ENCODE peak calls at places on chromosomes 4 and X, in nine cellular contexts. One of them, this sample, is unnamed.

GRCh38 chr4:117700111-117700892 is 334.0 kb upstream of the NDST3 start:
- DNase-seq in naive thymus-derived CD8-positive, alpha-beta T cell: no peak
- DNase-seq in GM04503: no peak
- DNase-seq in neural crest cell: no peak
- DNase-seq in natural killer cell: no peak
- DNase-seq in stimulated activated CD4-positive, alpha-beta T cell treated with anti-CD3 and anti-CD28 coated beads, Interleukin-4, amount 100 ng/mL, for 24 hours: no peak
- DNase-seq in cardiac fibroblast: no peak
- DNase-seq in cardiac septum: no peak
- DNase-seq in H54: no peak
- DNase-seq in this sample: no peak

GRCh38 chr4:119130365-119131065 is 5.1 kb upstream of the MYOZ2 start:
- DNase-seq in H54: no peak
- DNase-seq in neural crest cell: no peak
- DNase-seq in stimulated activated CD4-positive, alpha-beta T cell treated with anti-CD3 and anti-CD28 coated beads, Interleukin-4, amount 100 ng/mL, for 24 hours: no peak
- DNase-seq in natural killer cell: no peak
- DNase-seq in cardiac septum: no peak
- DNase-seq in GM04503: no peak
- DNase-seq in cardiac fibroblast: peak
- DNase-seq in naive thymus-derived CD8-positive, alpha-beta T cell: no peak
- DNase-seq in this sample: no peak

GRCh38 chrX:150012647-150013046 is 74.4 kb upstream of the EOLA2 start:
- DNase-seq in GM04503: no peak
- DNase-seq in H54: no peak
- DNase-seq in naive thymus-derived CD8-positive, alpha-beta T cell: no peak
- DNase-seq in stimulated activated CD4-positive, alpha-beta T cell treated with anti-CD3 and anti-CD28 coated beads, Interleukin-4, amount 100 ng/mL, for 24 hours: no peak
- DNase-seq in natural killer cell: no peak
- DNase-seq in cardiac fibroblast: peak
- DNase-seq in neural crest cell: no peak
- DNase-seq in cardiac septum: no peak
- DNase-seq in this sample: no peak

GRCh38 chrX:132092439-132093065 is 35.3 kb downstream of the FRMD7 start:
- DNase-seq in stimulated activated CD4-positive, alpha-beta T cell treated with anti-CD3 and anti-CD28 coated beads, Interleukin-4, amount 100 ng/mL, for 24 hours: peak
- DNase-seq in neural crest cell: peak
- DNase-seq in natural killer cell: peak
- DNase-seq in cardiac fibroblast: peak
- DNase-seq in cardiac septum: no peak
- DNase-seq in naive thymus-derived CD8-positive, alpha-beta T cell: peak
- DNase-seq in H54: peak
- DNase-seq in GM04503: no peak
- DNase-seq in this sample: no peak

GRCh38 chr4:185656467-185656890 is 121.2 kb upstream of the PDLIM3 start:
- DNase-seq in naive thymus-derived CD8-positive, alpha-beta T cell: no peak
- DNase-seq in neural crest cell: no peak
- DNase-seq in natural killer cell: no peak
- DNase-seq in stimulated activated CD4-positive, alpha-beta T cell treated with anti-CD3 and anti-CD28 coated beads, Interleukin-4, amount 100 ng/mL, for 24 hours: no peak
- DNase-seq in cardiac septum: no peak
- DNase-seq in cardiac fibroblast: peak
- DNase-seq in GM04503: no peak
- DNase-seq in H54: no peak
- DNase-seq in this sample: peak

GRCh38 chrX:68660746-68661145 is 13.3 kb downstream of the STARD8 start:
- DNase-seq in H54: no peak
- DNase-seq in naive thymus-derived CD8-positive, alpha-beta T cell: no peak
- DNase-seq in cardiac fibroblast: no peak
- DNase-seq in neural crest cell: no peak
- DNase-seq in natural killer cell: no peak
- DNase-seq in GM04503: no peak
- DNase-seq in stimulated activated CD4-positive, alpha-beta T cell treated with anti-CD3 and anti-CD28 coated beads, Interleukin-4, amount 100 ng/mL, for 24 hours: no peak
- DNase-seq in cardiac septum: no peak
- DNase-seq in this sample: no peak

GRCh38 chr4:151436093-151436518 is 27.1 kb downstream of the FHIP1A start:
- DNase-seq in stimulated activated CD4-positive, alpha-beta T cell treated with anti-CD3 and anti-CD28 coated beads, Interleukin-4, amount 100 ng/mL, for 24 hours: no peak
- DNase-seq in cardiac fibroblast: peak
- DNase-seq in natural killer cell: no peak
- DNase-seq in neural crest cell: no peak
- DNase-seq in cardiac septum: no peak
- DNase-seq in H54: no peak
- DNase-seq in naive thymus-derived CD8-positive, alpha-beta T cell: no peak
- DNase-seq in GM04503: no peak
- DNase-seq in this sample: no peak

GRCh38 chr4:4327652-4328121 is 37.6 kb downstream of the ZBTB49 start:
- DNase-seq in GM04503: no peak
- DNase-seq in neural crest cell: peak
- DNase-seq in cardiac fibroblast: peak
- DNase-seq in stimulated activated CD4-positive, alpha-beta T cell treated with anti-CD3 and anti-CD28 coated beads, Interleukin-4, amount 100 ng/mL, for 24 hours: no peak
- DNase-seq in cardiac septum: peak
- DNase-seq in naive thymus-derived CD8-positive, alpha-beta T cell: no peak
- DNase-seq in natural killer cell: no peak
- DNase-seq in H54: no peak
- DNase-seq in this sample: peak

GRCh38 chr4:149029056-149029651 is 586.9 kb upstream of the NR3C2 start:
- DNase-seq in neural crest cell: no peak
- DNase-seq in stimulated activated CD4-positive, alpha-beta T cell treated with anti-CD3 and anti-CD28 coated beads, Interleukin-4, amount 100 ng/mL, for 24 hours: no peak
- DNase-seq in GM04503: no peak
- DNase-seq in H54: no peak
- DNase-seq in cardiac fibroblast: no peak
- DNase-seq in naive thymus-derived CD8-positive, alpha-beta T cell: no peak
- DNase-seq in cardiac septum: no peak
- DNase-seq in natural killer cell: no peak
- DNase-seq in this sample: no peak

GRCh38 chrX:103155201-103155600 is 59.7 kb upstream of the BEX4 start:
- DNase-seq in GM04503: no peak
- DNase-seq in stimulated activated CD4-positive, alpha-beta T cell treated with anti-CD3 and anti-CD28 coated beads, Interleukin-4, amount 100 ng/mL, for 24 hours: no peak
- DNase-seq in cardiac fibroblast: peak
- DNase-seq in natural killer cell: no peak
- DNase-seq in H54: no peak
- DNase-seq in neural crest cell: no peak
- DNase-seq in naive thymus-derived CD8-positive, alpha-beta T cell: no peak
- DNase-seq in cardiac septum: no peak
- DNase-seq in this sample: no peak